ENCODE peak calls at places on chromosome 1, in eight cellular contexts. V, T, D, O, F, S, H and N are unnamed samples.

GRCh38 chr1:183214021-183214970 is 28.2 kb downstream of the LAMC2 start:
- DNase-seq in V (no peak), T (no peak), D (no peak), O (no peak), F (no peak), S (no peak), H (no peak), N (no peak)

GRCh38 chr1:156641761-156642264 is at the start of gene BCAN:
- DNase-seq in V (peak), T (peak), D (peak), O (no peak), F (peak), S (no peak), H (peak), N (no peak)

GRCh38 chr1:226373376-226373775 is 34.5 kb downstream of the PARP1 start:
- DNase-seq in V (no peak), T (no peak), D (no peak), O (no peak), F (no peak), S (no peak), H (no peak), N (no peak)

GRCh38 chr1:205521646-205522150 is 17.2 kb downstream of the CDK18 start:
- DNase-seq in V (no peak), T (no peak), D (no peak), O (no peak), F (no peak), S (no peak), H (no peak), N (no peak)

GRCh38 chr1:223887724-223888428 is 42.1 kb upstream of the TP53BP2 start:
- DNase-seq in V (no peak), T (no peak), D (no peak), O (no peak), F (peak), S (no peak), H (no peak), N (no peak)

GRCh38 chr1:19341201-19342076 is 29.3 kb downstream of the SLC66A1 start:
- DNase-seq in V (peak), T (peak), D (peak), O (peak), F (peak), S (peak), H (peak), N (peak)

GRCh38 chr1:228898582-228898992 is 163.3 kb downstream of the RHOU start:
- DNase-seq in V (peak), T (no peak), D (no peak), O (peak), F (no peak), S (no peak), H (no peak), N (peak)

GRCh38 chr1:153030895-153031294 is at the start of gene SPRR1B:
- DNase-seq in V (no peak), T (no peak), D (no peak), O (no peak), F (no peak), S (no peak), H (no peak), N (no peak)

GRCh38 chr1:66521736-66522365 is 12.1 kb upstream of the SGIP1 start:
- DNase-seq in V (no peak), T (no peak), D (no peak), O (no peak), F (peak), S (no peak), H (no peak), N (no peak)

GRCh38 chr1:1322952-1323351 is 1.5 kb downstream of the INTS11 start:
- DNase-seq in V (no peak), T (no peak), D (no peak), O (no peak), F (no peak), S (no peak), H (no peak), N (no peak)

GRCh38 chr1:230867119-230867902 is 1.0 kb downstream of the C1orf198 start:
- DNase-seq in V (no peak), T (no peak), D (no peak), O (no peak), F (peak), S (no peak), H (no peak), N (no peak)

GRCh38 chr1:1677718-1678580 is 14.6 kb downstream of the SLC35E2B start:
- DNase-seq in V (peak), T (peak), D (no peak), O (peak), F (no peak), S (no peak), H (no peak), N (peak)

GRCh38 chr1:66533804-66534745 is at the start of gene SGIP1:
- DNase-seq in V (peak), T (no peak), D (peak), O (no peak), F (peak), S (peak), H (peak), N (no peak)

GRCh38 chr1:171137580-171137979 is 46.9 kb downstream of the FMO3 start:
- DNase-seq in V (no peak), T (no peak), D (no peak), O (no peak), F (no peak), S (no peak), H (no peak), N (no peak)

GRCh38 chr1:237154173-237154572 is 112.2 kb downstream of the RYR2 start:
- DNase-seq in V (no peak), T (no peak), D (no peak), O (peak), F (peak), S (no peak), H (no peak), N (no peak)

GRCh38 chr1:85801520-85801919 is 93.3 kb upstream of the ZNHIT6 start:
- DNase-seq in V (no peak), T (no peak), D (no peak), O (no peak), F (peak), S (no peak), H (no peak), N (no peak)

GRCh38 chr1:220880726-220881506 is 1.7 kb downstream of the HLX start:
- DNase-seq in V (peak), T (no peak), D (no peak), O (no peak), F (peak), S (no peak), H (no peak), N (no peak)